ENCODE peak calls at places on chromosomes 13 and 19, in five cellular contexts. N, I, K, E and L are unnamed samples.

GRCh38 chr13:93283255-93283654 is 56.6 kb downstream of the GPC6 start:
- DNase-seq in I (no peak), N (no peak), E (no peak), K (no peak), L (no peak)

GRCh38 chr13:23610187-23610576 is 40.0 kb downstream of the TNFRSF19 start:
- DNase-seq in K (no peak), I (no peak), E (no peak), N (no peak), L (no peak)

GRCh38 chr13:97112451-97113152 is 109.5 kb upstream of the MBNL2 start:
- DNase-seq in I (no peak), K (no peak), N (no peak), E (no peak), L (no peak)

GRCh38 chr13:37225414-37226047 is 120.1 kb upstream of the CSNK1A1L start:
- DNase-seq in I (no peak), E (no peak), K (no peak), N (no peak), L (no peak)

GRCh38 chr19:35495107-35496064 is 5.1 kb upstream of the KRTDAP start:
- DNase-seq in E (peak; percentile 62), I (peak; percentile 62), K (peak; percentile 42), N (peak; percentile 84), L (peak; percentile 57)

GRCh38 chr13:110103479-110103878 is 203.5 kb downstream of the COL4A1 start:
- DNase-seq in K (no peak), N (no peak), I (no peak), E (no peak), L (no peak)

GRCh38 chr13:62793850-62794249 is 1378.2 kb upstream of the PCDH20 start:
- DNase-seq in I (no peak), E (no peak), N (no peak), K (no peak), L (no peak)

GRCh38 chr13:106104281-106104901 is 431.1 kb downstream of the EFNB2 start:
- DNase-seq in N (no peak), I (no peak), E (no peak), K (no peak), L (no peak)

GRCh38 chr13:64684685-64685431 is 2545.3 kb downstream of the PCDH9 start:
- DNase-seq in N (no peak), K (no peak), I (no peak), E (no peak), L (no peak)

GRCh38 chr19:55554749-55555152 is 9.4 kb upstream of the SBK3 start:
- DNase-seq in N (no peak), K (no peak), I (no peak), E (no peak), L (no peak)

GRCh38 chr13:36357231-36357630 is 11.0 kb upstream of the SPART start:
- DNase-seq in I (no peak), E (no peak), K (no peak), N (no peak), L (no peak)

GRCh38 chr19:42091300-42092266 is 15.6 kb downstream of the ZNF574 start:
- DNase-seq in K (no peak), N (peak; percentile 55), E (no peak), I (no peak), L (no peak)

GRCh38 chr13:24540236-24541126 is 27.9 kb upstream of the PARP4 start:
- DNase-seq in E (no peak), N (peak; percentile 4), K (no peak), I (no peak), L (no peak)

GRCh38 chr13:34913040-34913439 is 29.0 kb upstream of the NBEA start:
- DNase-seq in K (no peak), N (peak; percentile 65), E (no peak), I (no peak), L (no peak)

GRCh38 chr19:45082170-45082569 is 3.1 kb downstream of the GEMIN7 start:
- DNase-seq in I (no peak), N (no peak), E (no peak), K (no peak), L (no peak)

GRCh38 chr19:6232567-6232966 is 47.2 kb downstream of the MLLT1 start:
- DNase-seq in K (no peak), I (no peak), N (no peak), E (no peak), L (no peak)

GRCh38 chr19:18298601-18299000 is 17.2 kb upstream of the JUND start:
- DNase-seq in E (no peak), N (no peak), I (no peak), K (no peak), L (no peak)

GRCh38 chr13:110509478-110509926 is 52.0 kb downstream of the RAB20 start:
- DNase-seq in N (peak; percentile 50), K (no peak), E (no peak), I (no peak), L (no peak)

GRCh38 chr13:106589716-106590115 is 21.8 kb upstream of the ARGLU1 start:
- DNase-seq in K (no peak), N (no peak), E (no peak), I (no peak), L (no peak)

GRCh38 chr13:81821259-81821658 is 1480.3 kb upstream of the SPRY2 start:
- DNase-seq in E (no peak), K (no peak), I (no peak), N (no peak), L (no peak)

GRCh38 chr13:113742445-113743120 is 16.4 kb upstream of the TMEM255B start:
- DNase-seq in I (no peak), E (peak; percentile 30), K (no peak), N (no peak), L (no peak)

GRCh38 chr13:42807866-42808265 is 26.5 kb downstream of the FAM216B start:
- DNase-seq in N (no peak), K (no peak), E (no peak), I (no peak), L (no peak)

GRCh38 chr19:33459220-33459619 is 62.4 kb downstream of the PEPD start:
- DNase-seq in E (peak; percentile 16), N (no peak), I (no peak), K (no peak), L (no peak)

GRCh38 chr19:55907746-55908145 is 24.4 kb downstream of the NLRP13 start:
- DNase-seq in K (no peak), E (no peak), N (no peak), I (no peak), L (no peak)

GRCh38 chr19:46076951-46077814 is 36.4 kb upstream of the IGFL4 start:
- DNase-seq in N (peak; percentile 91), E (peak; percentile 75), I (no peak), K (no peak), L (no peak)

GRCh38 chr19:12666305-12667048 is at the start of the genes MAN2B1 and WDR83:
- DNase-seq in N (peak; percentile 91), I (peak; percentile 73), K (peak; percentile 78), E (peak; percentile 65), L (peak; percentile 76)

GRCh38 chr19:11986754-11987153 is 21.9 kb downstream of the ZNF763 start:
- DNase-seq in I (no peak), K (no peak), N (no peak), E (no peak), L (no peak)

GRCh38 chr19:11019262-11019661 is 58.4 kb downstream of the SMARCA4 start:
- DNase-seq in K (no peak), I (no peak), N (no peak), E (no peak), L (no peak)

GRCh38 chr19:34639491-34640085 is 37.4 kb downstream of the SCGB2B2 start:
- DNase-seq in K (peak; percentile 31), E (no peak), I (no peak), N (peak; percentile 58), L (peak; percentile 26)

GRCh38 chr19:17830567-17831418 is 9.5 kb upstream of the INSL3 start:
- DNase-seq in E (peak; percentile 87), K (no peak), N (peak; percentile 86), I (peak; percentile 18), L (peak; percentile 19)